ENCODE peak calls at places on chromosomes 3 and 15, in seven cellular contexts. One of them, this sample, is unnamed.

GRCh38 chr3:143775401-143775970 is 72.8 kb downstream of the SLC9A9 start:
- DNase-seq in effector memory CD4-positive, alpha-beta T cell: no peak
- DNase-seq in fibroblast of lung: peak; percentile 64
- DNase-seq in upper lobe of right lung: no peak
- DNase-seq in uterus: no peak
- DNase-seq in neuronal stem cell: no peak
- DNase-seq in CD4-positive, alpha-beta memory T cell: peak; percentile 52
- DNase-seq in this sample: no peak

GRCh38 chr15:31279221-31280036 is 47.2 kb upstream of the KLF13 start:
- DNase-seq in effector memory CD4-positive, alpha-beta T cell: no peak
- DNase-seq in fibroblast of lung: no peak
- DNase-seq in upper lobe of right lung: no peak
- DNase-seq in uterus: no peak
- DNase-seq in neuronal stem cell: no peak
- DNase-seq in CD4-positive, alpha-beta memory T cell: no peak
- DNase-seq in this sample: no peak

GRCh38 chr15:47961401-47962090 is 159.2 kb upstream of the SLC24A5 start:
- DNase-seq in effector memory CD4-positive, alpha-beta T cell: no peak
- DNase-seq in fibroblast of lung: no peak
- DNase-seq in upper lobe of right lung: no peak
- DNase-seq in uterus: no peak
- DNase-seq in neuronal stem cell: no peak
- DNase-seq in CD4-positive, alpha-beta memory T cell: no peak
- DNase-seq in this sample: no peak

GRCh38 chr3:170076715-170077238 is 39.0 kb downstream of the GPR160 start:
- DNase-seq in effector memory CD4-positive, alpha-beta T cell: no peak
- DNase-seq in fibroblast of lung: peak; percentile 69
- DNase-seq in upper lobe of right lung: no peak
- DNase-seq in uterus: no peak
- DNase-seq in neuronal stem cell: no peak
- DNase-seq in CD4-positive, alpha-beta memory T cell: no peak
- DNase-seq in this sample: no peak

GRCh38 chr3:64187065-64187959 is 38.0 kb downstream of the PRICKLE2 start:
- DNase-seq in effector memory CD4-positive, alpha-beta T cell: no peak
- DNase-seq in fibroblast of lung: peak; percentile 97
- DNase-seq in upper lobe of right lung: no peak
- DNase-seq in uterus: peak; percentile 83
- DNase-seq in neuronal stem cell: no peak
- DNase-seq in CD4-positive, alpha-beta memory T cell: no peak
- DNase-seq in this sample: no peak

GRCh38 chr3:190790185-190790584 is 72.3 kb downstream of the GMNC start:
- DNase-seq in effector memory CD4-positive, alpha-beta T cell: no peak
- DNase-seq in fibroblast of lung: no peak
- DNase-seq in upper lobe of right lung: no peak
- DNase-seq in uterus: no peak
- DNase-seq in neuronal stem cell: no peak
- DNase-seq in CD4-positive, alpha-beta memory T cell: no peak
- DNase-seq in this sample: no peak

GRCh38 chr3:13544951-13545651 is 3.8 kb upstream of the FBLN2 start:
- DNase-seq in effector memory CD4-positive, alpha-beta T cell: no peak
- DNase-seq in fibroblast of lung: no peak
- DNase-seq in upper lobe of right lung: no peak
- DNase-seq in uterus: no peak
- DNase-seq in neuronal stem cell: no peak
- DNase-seq in CD4-positive, alpha-beta memory T cell: no peak
- DNase-seq in this sample: no peak

GRCh38 chr15:99014803-99015676 is 7.4 kb upstream of the PGPEP1L start:
- DNase-seq in effector memory CD4-positive, alpha-beta T cell: no peak
- DNase-seq in fibroblast of lung: peak; percentile 58
- DNase-seq in upper lobe of right lung: peak; percentile 88
- DNase-seq in uterus: peak; percentile 65
- DNase-seq in neuronal stem cell: peak; percentile 78
- DNase-seq in CD4-positive, alpha-beta memory T cell: peak; percentile 8
- DNase-seq in this sample: no peak

GRCh38 chr3:20055020-20055775 is 15.0 kb downstream of the KAT2B start:
- DNase-seq in effector memory CD4-positive, alpha-beta T cell: no peak
- DNase-seq in fibroblast of lung: no peak
- DNase-seq in upper lobe of right lung: no peak
- DNase-seq in uterus: no peak
- DNase-seq in neuronal stem cell: no peak
- DNase-seq in CD4-positive, alpha-beta memory T cell: no peak
- DNase-seq in this sample: no peak

GRCh38 chr3:152302521-152303021 is 33.8 kb downstream of the MBNL1 start:
- DNase-seq in effector memory CD4-positive, alpha-beta T cell: no peak
- DNase-seq in fibroblast of lung: peak; percentile 93
- DNase-seq in upper lobe of right lung: peak; percentile 72
- DNase-seq in uterus: peak; percentile 72
- DNase-seq in neuronal stem cell: no peak
- DNase-seq in CD4-positive, alpha-beta memory T cell: peak; percentile 42
- DNase-seq in this sample: no peak

GRCh38 chr15:68210821-68211655 is 5.9 kb upstream of the CALML4 start:
- DNase-seq in effector memory CD4-positive, alpha-beta T cell: no peak
- DNase-seq in fibroblast of lung: peak; percentile 37
- DNase-seq in upper lobe of right lung: peak; percentile 80
- DNase-seq in uterus: peak; percentile 70
- DNase-seq in neuronal stem cell: peak; percentile 61
- DNase-seq in CD4-positive, alpha-beta memory T cell: peak; percentile 31
- DNase-seq in this sample: peak; percentile 84

GRCh38 chr15:53225786-53226185 is 435.6 kb upstream of the ONECUT1 start:
- DNase-seq in effector memory CD4-positive, alpha-beta T cell: no peak
- DNase-seq in fibroblast of lung: no peak
- DNase-seq in upper lobe of right lung: no peak
- DNase-seq in uterus: no peak
- DNase-seq in neuronal stem cell: no peak
- DNase-seq in CD4-positive, alpha-beta memory T cell: no peak
- DNase-seq in this sample: no peak

GRCh38 chr3:12752803-12753202 is 6.3 kb downstream of the TMEM40 start:
- DNase-seq in effector memory CD4-positive, alpha-beta T cell: no peak
- DNase-seq in fibroblast of lung: no peak
- DNase-seq in upper lobe of right lung: no peak
- DNase-seq in uterus: no peak
- DNase-seq in neuronal stem cell: no peak
- DNase-seq in CD4-positive, alpha-beta memory T cell: no peak
- DNase-seq in this sample: no peak

GRCh38 chr3:159866201-159866746 is 122.4 kb upstream of the IL12A start:
- DNase-seq in effector memory CD4-positive, alpha-beta T cell: no peak
- DNase-seq in fibroblast of lung: peak; percentile 62
- DNase-seq in upper lobe of right lung: no peak
- DNase-seq in uterus: no peak
- DNase-seq in neuronal stem cell: no peak
- DNase-seq in CD4-positive, alpha-beta memory T cell: no peak
- DNase-seq in this sample: no peak
- H3K27ac ChIP-seq in effector memory CD4-positive, alpha-beta T cell: no peak overlapping the region
- H3K27ac ChIP-seq in fibroblast of lung: peak overlapping the region; percentile 33
- H3K27ac ChIP-seq in upper lobe of right lung: peak overlapping the region; percentile 4
- H3K27ac ChIP-seq in uterus: peak overlapping the region; percentile 75
- H3K27ac ChIP-seq in neuronal stem cell: no peak overlapping the region
- H3K27ac ChIP-seq in CD4-positive, alpha-beta memory T cell: no peak overlapping the region
- H3K27ac ChIP-seq in this sample: peak overlapping the region; percentile 10

DNA sequence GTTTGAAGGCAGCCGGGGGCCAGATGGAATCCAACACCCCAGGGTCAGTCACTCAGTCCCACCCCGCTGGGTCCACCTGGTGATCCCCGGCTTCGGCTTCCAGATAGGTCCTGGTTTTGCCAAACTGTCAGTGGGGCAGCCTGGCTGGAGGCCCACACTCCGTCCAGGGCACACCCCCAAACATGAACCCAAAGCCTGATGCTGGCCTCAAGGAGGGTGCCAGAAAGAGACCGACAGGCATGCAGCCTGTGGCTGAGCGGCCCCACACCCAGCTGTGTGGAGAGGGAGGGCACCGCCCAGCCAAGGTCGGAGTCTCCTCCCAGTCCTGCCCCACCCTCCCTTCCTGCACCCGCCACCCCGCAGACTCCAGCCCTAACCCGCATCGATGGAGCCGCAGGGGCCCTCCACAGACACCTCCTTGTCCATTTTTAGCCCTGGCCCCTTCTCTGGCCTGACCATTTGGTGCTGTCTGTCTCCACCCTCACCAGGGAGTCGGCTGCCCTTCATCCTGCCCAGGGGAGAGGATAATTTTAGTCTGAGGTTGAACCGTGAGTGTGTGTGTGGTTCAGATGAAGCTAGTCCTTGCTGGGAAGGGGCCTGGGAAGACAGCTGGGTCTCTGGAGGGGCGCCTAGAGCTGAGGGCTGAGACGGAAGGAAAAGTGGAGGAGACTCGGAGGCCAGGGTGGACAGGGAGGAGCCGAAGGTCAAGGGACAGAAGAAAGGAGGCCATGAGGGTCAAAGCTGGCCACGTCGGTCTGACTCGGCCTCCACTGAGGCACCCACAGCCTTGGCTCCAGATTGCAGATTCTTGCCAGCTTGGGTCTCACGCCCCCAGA is 23.1 kb downstream of the TNK2 start:
- DNase-seq in effector memory CD4-positive, alpha-beta T cell: no peak
- DNase-seq in fibroblast of lung: no peak
- DNase-seq in upper lobe of right lung: no peak
- DNase-seq in uterus: no peak
- DNase-seq in neuronal stem cell: no peak
- DNase-seq in CD4-positive, alpha-beta memory T cell: no peak
- DNase-seq in this sample: no peak
- H3K27ac ChIP-seq in effector memory CD4-positive, alpha-beta T cell: no peak overlapping the region
- H3K27ac ChIP-seq in fibroblast of lung: no peak overlapping the region
- H3K27ac ChIP-seq in upper lobe of right lung: peak overlapping the region; percentile 24
- H3K27ac ChIP-seq in uterus: peak overlapping the region; percentile 41
- H3K27ac ChIP-seq in neuronal stem cell: no peak overlapping the region
- H3K27ac ChIP-seq in CD4-positive, alpha-beta memory T cell: no peak overlapping the region
- H3K27ac ChIP-seq in this sample: no peak overlapping the region

DNA sequence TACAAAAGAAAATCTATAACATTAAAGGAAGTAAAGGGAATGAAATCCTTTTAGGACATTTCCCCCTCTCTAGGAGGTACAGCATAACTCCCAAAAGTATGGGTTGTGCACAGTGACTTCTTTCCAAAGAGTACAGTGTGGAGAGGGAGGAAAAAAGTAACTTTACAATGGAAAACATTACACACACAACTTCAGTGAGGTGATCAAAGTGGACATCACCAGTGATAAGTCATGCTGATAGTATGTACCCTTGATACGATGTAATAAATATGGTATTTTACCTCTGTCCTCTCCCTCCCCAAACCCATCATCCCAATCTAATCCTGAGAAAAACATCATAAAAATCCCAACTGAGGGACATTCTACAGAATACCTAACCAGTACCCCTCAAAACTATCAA is 10.8 kb downstream of the PLD1 start:
- DNase-seq in effector memory CD4-positive, alpha-beta T cell: no peak
- DNase-seq in fibroblast of lung: no peak
- DNase-seq in upper lobe of right lung: no peak
- DNase-seq in uterus: no peak
- DNase-seq in neuronal stem cell: no peak
- DNase-seq in CD4-positive, alpha-beta memory T cell: no peak
- DNase-seq in this sample: no peak
- H3K27ac ChIP-seq in effector memory CD4-positive, alpha-beta T cell: no peak overlapping the region
- H3K27ac ChIP-seq in fibroblast of lung: no peak overlapping the region
- H3K27ac ChIP-seq in upper lobe of right lung: no peak overlapping the region
- H3K27ac ChIP-seq in uterus: no peak overlapping the region
- H3K27ac ChIP-seq in neuronal stem cell: no peak overlapping the region
- H3K27ac ChIP-seq in CD4-positive, alpha-beta memory T cell: no peak overlapping the region
- H3K27ac ChIP-seq in this sample: no peak overlapping the region

DNA sequence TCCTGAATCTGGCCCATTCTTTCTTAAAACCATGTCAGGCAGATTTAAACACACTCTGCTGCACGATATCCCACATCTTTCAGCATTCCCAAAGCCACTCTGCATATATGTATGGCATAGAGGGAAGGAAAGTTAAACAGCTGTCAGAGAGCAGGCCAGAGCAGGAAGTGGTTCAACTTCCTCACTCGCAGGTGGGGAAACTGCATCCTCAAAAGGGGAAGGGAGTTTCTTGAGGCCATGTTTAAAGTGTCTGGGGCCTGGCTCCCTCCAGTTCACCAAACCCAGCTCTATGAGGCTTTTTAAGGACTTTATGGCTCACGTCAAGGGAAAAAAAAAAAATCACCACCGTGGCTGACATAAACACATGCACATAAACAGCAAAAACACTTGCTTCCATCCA is 123.1 kb downstream of the OPA1 start:
- DNase-seq in effector memory CD4-positive, alpha-beta T cell: no peak
- DNase-seq in fibroblast of lung: no peak
- DNase-seq in upper lobe of right lung: no peak
- DNase-seq in uterus: no peak
- DNase-seq in neuronal stem cell: no peak
- DNase-seq in CD4-positive, alpha-beta memory T cell: no peak
- DNase-seq in this sample: no peak
- H3K27ac ChIP-seq in effector memory CD4-positive, alpha-beta T cell: no peak overlapping the region
- H3K27ac ChIP-seq in fibroblast of lung: no peak overlapping the region
- H3K27ac ChIP-seq in upper lobe of right lung: no peak overlapping the region
- H3K27ac ChIP-seq in uterus: no peak overlapping the region
- H3K27ac ChIP-seq in neuronal stem cell: no peak overlapping the region
- H3K27ac ChIP-seq in CD4-positive, alpha-beta memory T cell: no peak overlapping the region
- H3K27ac ChIP-seq in this sample: no peak overlapping the region

DNA sequence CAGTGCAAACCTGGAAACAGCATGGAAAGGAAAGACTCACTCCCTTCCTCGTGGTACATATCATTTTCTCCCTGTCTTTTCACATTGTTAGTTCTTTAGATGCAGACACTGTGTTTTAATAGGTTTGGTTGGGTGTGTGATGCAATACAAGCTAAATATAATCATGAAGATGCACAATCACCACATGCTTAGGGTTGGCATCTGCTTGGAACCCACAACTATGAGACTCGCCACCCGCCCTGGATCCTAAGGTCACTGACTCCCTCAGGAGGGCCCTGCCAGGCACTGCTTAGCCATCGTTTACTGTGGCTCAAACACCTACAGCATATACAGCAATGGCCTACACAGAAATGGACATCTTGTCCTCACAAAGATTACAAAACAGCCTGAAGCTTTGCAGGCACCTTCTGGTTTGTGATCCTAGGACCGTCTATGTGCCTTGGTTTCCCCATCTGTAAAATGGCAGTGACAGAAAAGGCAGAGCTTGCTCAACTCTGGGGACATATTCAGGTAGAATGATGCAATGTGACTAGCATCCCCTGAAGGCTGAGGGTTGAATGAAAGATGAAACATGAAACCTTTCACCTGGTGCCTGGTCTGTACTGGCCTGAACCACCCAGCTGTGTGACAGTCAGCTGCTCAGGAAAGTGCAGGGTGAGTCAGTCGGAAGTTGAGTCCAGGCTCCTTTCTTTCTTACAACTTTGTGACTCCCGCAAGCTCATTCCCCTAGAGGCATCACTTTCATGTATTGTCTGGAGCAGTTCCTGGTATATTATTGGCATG is 123.6 kb upstream of the PFN2 start:
- DNase-seq in effector memory CD4-positive, alpha-beta T cell: no peak
- DNase-seq in fibroblast of lung: peak; percentile 39
- DNase-seq in upper lobe of right lung: no peak
- DNase-seq in uterus: no peak
- DNase-seq in neuronal stem cell: no peak
- DNase-seq in CD4-positive, alpha-beta memory T cell: no peak
- DNase-seq in this sample: no peak
- H3K27ac ChIP-seq in effector memory CD4-positive, alpha-beta T cell: no peak overlapping the region
- H3K27ac ChIP-seq in fibroblast of lung: no peak overlapping the region
- H3K27ac ChIP-seq in upper lobe of right lung: no peak overlapping the region
- H3K27ac ChIP-seq in uterus: no peak overlapping the region
- H3K27ac ChIP-seq in neuronal stem cell: no peak overlapping the region
- H3K27ac ChIP-seq in CD4-positive, alpha-beta memory T cell: no peak overlapping the region
- H3K27ac ChIP-seq in this sample: no peak overlapping the region